ENCODE peak calls at places on chromosome 16, in ten cellular contexts. A is natural killer cell; X is NCI-H1417; D is H54; U is activated naive CD8-positive, alpha-beta T cell treated with anti-CD3 and anti-CD28 coated beads, Interleukin-2, amount 50 U/mL, for 24 hours; E is EL; C is epithelial cell of prostate; Q is stimulated activated CD4-positive, alpha-beta T cell treated with anti-CD3 and anti-CD28 coated beads, Interleukin-15, amount 100 ng/mL, for 1 hour; K is EH; O is SK-N-MC. I is an unnamed sample.

GRCh38 chr16:588889-589657 is 793 bp upstream of the RAB40C start:
- DNase-seq in A (peak; percentile 100), X (peak; percentile 98), D (peak; percentile 88), U (peak; percentile 98), E (peak; percentile 94), C (peak; percentile 74), Q (peak; percentile 98), K (peak; percentile 93), O (peak; percentile 84), I (peak; percentile 98)

GRCh38 chr16:2296662-2297505 is 29.0 kb upstream of the RNPS1 start:
- DNase-seq in A (no peak), X (no peak), D (peak; percentile 43), U (peak; percentile 34), E (peak; percentile 44), C (no peak), Q (no peak), K (peak; percentile 54), O (no peak), I (peak; percentile 21)

GRCh38 chr16:57694556-57695377 is at the start of gene DRC7:
- DNase-seq in A (no peak), X (peak; percentile 64), D (peak; percentile 86), U (peak; percentile 26), E (peak; percentile 34), C (no peak), Q (no peak), K (peak; percentile 51), O (no peak), I (peak; percentile 76)

GRCh38 chr16:81035975-81036750 is 521 bp downstream of the ATMIN start:
- DNase-seq in A (no peak), X (peak; percentile 60), D (peak; percentile 39), U (peak; percentile 38), E (peak; percentile 48), C (no peak), Q (peak; percentile 22), K (peak; percentile 46), O (no peak), I (peak; percentile 72)

GRCh38 chr16:71369494-71369893 is 11.0 kb downstream of the CALB2 start:
- DNase-seq in A (no peak), X (no peak), D (no peak), U (no peak), E (no peak), C (no peak), Q (no peak), K (no peak), O (no peak), I (no peak)

GRCh38 chr16:7318661-7319060 is 14.0 kb upstream of the RBFOX1 start:
- DNase-seq in A (no peak), X (no peak), D (no peak), U (no peak), E (no peak), C (no peak), Q (no peak), K (no peak), O (no peak), I (no peak)

GRCh38 chr16:74076568-74076967 is 220.0 kb upstream of the PSMD7 start:
- DNase-seq in A (no peak), X (no peak), D (no peak), U (no peak), E (no peak), C (no peak), Q (no peak), K (no peak), O (no peak), I (no peak)

GRCh38 chr16:19175492-19176262 is 7.6 kb downstream of the SYT17 start:
- DNase-seq in A (no peak), X (no peak), D (no peak), U (no peak), E (no peak), C (no peak), Q (no peak), K (peak; percentile 12), O (no peak), I (no peak)

GRCh38 chr16:85652431-85653221 is 36.1 kb downstream of the GINS2 start:
- DNase-seq in A (no peak), X (peak; percentile 54), D (no peak), U (peak; percentile 23), E (peak; percentile 42), C (no peak), Q (no peak), K (peak; percentile 72), O (no peak), I (peak; percentile 79)

GRCh38 chr16:29809031-29809747 is 2.8 kb upstream of the PRRT2 start:
- DNase-seq in A (no peak), X (no peak), D (no peak), U (no peak), E (no peak), C (no peak), Q (no peak), K (no peak), O (no peak), I (no peak)

GRCh38 chr16:20812510-20812909 is 6.2 kb downstream of the REXO5 start:
- DNase-seq in A (no peak), X (no peak), D (no peak), U (no peak), E (no peak), C (no peak), Q (no peak), K (no peak), O (no peak), I (no peak)

GRCh38 chr16:88437367-88437964 is 15.6 kb upstream of the ZFPM1 start:
- DNase-seq in A (peak; percentile 62), X (peak; percentile 68), D (no peak), U (peak; percentile 78), E (peak; percentile 18), C (no peak), Q (peak; percentile 63), K (peak; percentile 34), O (no peak), I (peak; percentile 71)

GRCh38 chr16:85645021-85645589 is 32.0 kb downstream of the GSE1 start:
- DNase-seq in A (no peak), X (no peak), D (no peak), U (no peak), E (no peak), C (peak; percentile 65), Q (no peak), K (no peak), O (no peak), I (no peak)

GRCh38 chr16:2963611-2964415 is at the start of gene KREMEN2:
- DNase-seq in A (no peak), X (peak; percentile 61), D (peak; percentile 95), U (peak; percentile 42), E (peak; percentile 50), C (no peak), Q (no peak), K (peak; percentile 24), O (no peak), I (peak; percentile 39)

GRCh38 chr16:51994597-51994996 is 552.3 kb downstream of the TOX3 start:
- DNase-seq in A (no peak), X (peak; percentile 76), D (no peak), U (no peak), E (peak; percentile 3), C (peak; percentile 96), Q (no peak), K (peak; percentile 3), O (no peak), I (peak; percentile 88)

GRCh38 chr16:31052131-31052530 is 18.8 kb downstream of the STX4 start:
- DNase-seq in A (no peak), X (no peak), D (peak; percentile 91), U (no peak), E (peak; percentile 97), C (peak; percentile 82), Q (no peak), K (peak; percentile 96), O (no peak), I (peak; percentile 61)

GRCh38 chr16:12802661-12803060 is 1.0 kb downstream of the CPPED1 start:
- DNase-seq in A (no peak), X (no peak), D (no peak), U (no peak), E (no peak), C (no peak), Q (no peak), K (peak; percentile 10), O (no peak), I (no peak)

GRCh38 chr16:53100131-53100748 is 45.4 kb downstream of the CHD9 start:
- DNase-seq in A (no peak), X (no peak), D (no peak), U (no peak), E (no peak), C (no peak), Q (no peak), K (no peak), O (no peak), I (no peak)